ENCODE peak calls at places on chromosome 4, in nine cellular contexts. D, O, I, G, W, C, N, B and K are unnamed samples.

GRCh38 chr4:98491862-98492554 is 166.4 kb downstream of the TSPAN5 start:
- DNase-seq in D (no peak), O (no peak), I (no peak), G (no peak), W (no peak), C (no peak), N (no peak), B (no peak), K (no peak)

GRCh38 chr4:122762520-122762919 is 30.0 kb downstream of the BBS12 start:
- DNase-seq in D (no peak), O (no peak), I (no peak), G (no peak), W (no peak), C (no peak), N (no peak), B (no peak), K (no peak)

GRCh38 chr4:54226399-54227260 is 2.5 kb upstream of the PDGFRA start:
- DNase-seq in D (peak; percentile 86), O (peak; percentile 80), I (peak; percentile 50), G (no peak), W (peak; percentile 92), C (peak; percentile 82), N (no peak), B (no peak), K (peak; percentile 69)

GRCh38 chr4:79331126-79331876 is 5.4 kb upstream of the NAA11 start:
- DNase-seq in D (no peak), O (no peak), I (no peak), G (no peak), W (no peak), C (no peak), N (no peak), B (no peak), K (no peak)

GRCh38 chr4:139214039-139214534 is 37.1 kb upstream of the ELF2 start:
- DNase-seq in D (no peak), O (no peak), I (peak; percentile 46), G (peak; percentile 31), W (no peak), C (no peak), N (no peak), B (no peak), K (no peak)

GRCh38 chr4:151658959-151659593 is 101.7 kb downstream of the GATB start:
- DNase-seq in D (peak; percentile 67), O (no peak), I (no peak), G (no peak), W (no peak), C (no peak), N (no peak), B (no peak), K (no peak)

GRCh38 chr4:174828845-174829701 is at the start of gene GLRA3:
- DNase-seq in D (no peak), O (peak; percentile 81), I (peak; percentile 15), G (peak; percentile 36), W (no peak), C (no peak), N (no peak), B (peak; percentile 67), K (peak; percentile 19)

GRCh38 chr4:6530301-6530700 is 44.7 kb upstream of the MAN2B2 start:
- DNase-seq in D (no peak), O (peak; percentile 34), I (no peak), G (no peak), W (no peak), C (no peak), N (no peak), B (no peak), K (no peak)

GRCh38 chr4:94764069-94764468 is 6.3 kb downstream of the BMPR1B start:
- DNase-seq in D (no peak), O (no peak), I (no peak), G (no peak), W (no peak), C (no peak), N (no peak), B (no peak), K (no peak)

GRCh38 chr4:128653514-128654420 is 155.7 kb upstream of the JADE1 start:
- DNase-seq in D (peak; percentile 70), O (no peak), I (peak; percentile 61), G (no peak), W (peak; percentile 88), C (peak; percentile 83), N (no peak), B (no peak), K (peak; percentile 76)

GRCh38 chr4:123786955-123787354 is 390.4 kb downstream of the SPRY1 start:
- DNase-seq in D (peak; percentile 76), O (no peak), I (peak; percentile 14), G (peak; percentile 29), W (peak; percentile 83), C (peak; percentile 23), N (no peak), B (no peak), K (peak; percentile 46)

GRCh38 chr4:3346146-3346545 is 53.3 kb downstream of the RGS12 start:
- DNase-seq in D (peak; percentile 84), O (no peak), I (peak; percentile 34), G (peak; percentile 50), W (no peak), C (peak; percentile 75), N (peak; percentile 47), B (peak; percentile 63), K (no peak)

GRCh38 chr4:124806403-124806802 is 93.9 kb upstream of the ANKRD50 start:
- DNase-seq in D (peak; percentile 63), O (no peak), I (no peak), G (no peak), W (no peak), C (no peak), N (no peak), B (no peak), K (no peak)

GRCh38 chr4:104901438-104901837 is 245.2 kb upstream of the TET2 start:
- DNase-seq in D (no peak), O (no peak), I (no peak), G (no peak), W (no peak), C (no peak), N (peak; percentile 3), B (no peak), K (no peak)

GRCh38 chr4:99640676-99641075 is 17.0 kb downstream of the C4orf54 start:
- DNase-seq in D (no peak), O (no peak), I (no peak), G (no peak), W (no peak), C (no peak), N (no peak), B (no peak), K (no peak)

GRCh38 chr4:145939241-145939640 is 618 bp upstream of the ZNF827 start:
- DNase-seq in D (peak; percentile 26), O (no peak), I (no peak), G (no peak), W (no peak), C (no peak), N (no peak), B (no peak), K (no peak)

GRCh38 chr4:145937021-145937861 is 1.4 kb downstream of the ZNF827 start:
- DNase-seq in D (peak; percentile 57), O (peak; percentile 90), I (peak; percentile 81), G (peak; percentile 62), W (peak; percentile 85), C (peak; percentile 74), N (no peak), B (no peak), K (peak; percentile 80)

GRCh38 chr4:145938618-145939177 is at the start of gene ZNF827:
- DNase-seq in D (peak; percentile 74), O (peak; percentile 90), I (peak; percentile 78), G (peak; percentile 59), W (peak; percentile 84), C (peak; percentile 63), N (peak; percentile 64), B (no peak), K (peak; percentile 71)

GRCh38 chr4:145936142-145937020 is 2.2 kb downstream of the ZNF827 start:
- DNase-seq in D (peak; percentile 73), O (peak; percentile 92), I (peak; percentile 75), G (peak; percentile 63), W (peak; percentile 85), C (peak; percentile 59), N (no peak), B (no peak), K (peak; percentile 62)

DNA sequence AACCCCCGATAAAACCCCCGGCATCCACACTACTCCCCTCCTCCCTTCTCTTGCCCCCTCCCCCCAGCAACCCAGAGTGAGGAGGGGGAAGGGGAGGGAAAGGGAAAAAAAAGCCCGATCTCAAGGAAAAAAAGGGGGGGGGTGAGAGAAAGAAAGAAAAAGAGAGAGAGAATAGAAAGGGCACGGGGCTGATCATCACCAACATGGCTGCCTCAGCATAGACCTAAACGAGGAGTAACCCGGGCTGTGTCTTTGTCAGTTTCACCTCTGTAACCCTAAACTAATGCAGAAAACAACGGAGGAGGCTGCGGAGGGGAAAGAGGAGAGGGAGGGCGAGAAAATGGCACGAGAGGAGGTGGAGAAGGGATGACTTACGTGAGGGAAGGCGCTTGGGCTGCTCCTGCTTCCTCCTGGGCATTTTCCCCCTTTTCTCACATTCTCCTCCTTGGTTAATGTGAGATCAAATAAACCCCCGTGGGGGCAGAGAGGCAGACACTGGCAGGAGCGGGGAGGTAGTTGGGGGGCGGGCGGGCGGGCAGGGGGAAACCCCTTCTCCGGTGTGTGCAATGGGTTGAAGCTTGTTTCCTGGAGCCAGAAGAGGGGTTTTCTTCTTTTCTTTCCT is 522 bp downstream of the ZNF827 start:
- DNase-seq in D (peak; percentile 27), O (no peak), I (peak; percentile 28), G (no peak), W (no peak), C (peak; percentile 21), N (no peak), B (no peak), K (peak; percentile 32)
- TF ChIP-seq POLR2A in D (no peak), O (no peak), I (no peak), G (no peak), W (no peak), C (no peak), N (no peak), B (no peak), K (no peak)

DNA sequence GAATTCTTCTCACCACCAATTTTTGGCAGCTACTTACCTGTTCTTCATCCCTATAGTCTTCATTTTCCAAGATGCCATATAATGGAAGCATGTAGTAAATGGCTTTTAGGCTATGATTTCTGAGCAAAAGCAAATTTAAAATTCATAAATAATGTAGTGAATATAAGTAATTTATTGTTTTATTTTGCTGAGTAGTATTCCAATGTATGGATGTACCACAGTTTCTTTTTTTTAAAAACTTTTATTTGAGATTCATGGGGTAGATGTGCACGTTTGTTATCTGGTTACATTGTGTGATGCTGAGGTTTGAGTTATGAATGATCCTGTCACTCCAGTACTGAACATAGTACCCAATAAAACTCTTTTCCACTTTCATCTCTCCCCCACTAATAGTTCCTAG is 369.1 kb downstream of the IL15 start:
- DNase-seq in D (no peak), O (no peak), I (no peak), G (no peak), W (no peak), C (no peak), N (no peak), B (no peak), K (no peak)
- H3K9me3 ChIP-seq in D (peaks cover 2% of the 10 kb centered on the region), O (no peaks in the 10 kb centered on the region), I (no peaks in the 10 kb centered on the region), G (no peaks in the 10 kb centered on the region), W (no peaks in the 10 kb centered on the region), C (peaks cover 4% of the 10 kb centered on the region), N (no peaks in the 10 kb centered on the region), B (peaks cover 4% of the 10 kb centered on the region), K (no peaks in the 10 kb centered on the region)

GRCh38 chr4:184857446-184858121 is 31.8 kb upstream of the ACSL1 start:
- DNase-seq in D (no peak), O (peak; percentile 69), I (no peak), G (no peak), W (no peak), C (no peak), N (no peak), B (no peak), K (no peak)
- H3K27ac ChIP-seq in D (no peak overlapping the region), O (no peak overlapping the region), I (no peak overlapping the region), G (no peak overlapping the region), W (no peak overlapping the region), C (no peak overlapping the region), N (no peak overlapping the region), B (no peak overlapping the region), K (no peak overlapping the region)

GRCh38 chr4:74039065-74039763 is 725 bp upstream of the CXCL3 start:
- DNase-seq in D (peak; percentile 16), O (no peak), I (no peak), G (no peak), W (no peak), C (no peak), N (no peak), B (no peak), K (no peak)
- TF ChIP-seq POLR2A in D (no peak), O (no peak), I (no peak), G (no peak), W (no peak), C (no peak), N (no peak), B (no peak), K (no peak)